ENCODE peak calls at places on chromosomes 13 and 19, in four cellular contexts. M is mammary epithelial cell, T is B cell, L is activated gamma-delta T cell treated with Interleukin-2 at 50 U/mL for 16 hours. S is an unnamed sample.

GRCh38 chr19:48872884-48873475 is 759 bp downstream of the PPP1R15A start:
- DNase-seq in L (peak), M (peak), T (peak), S (peak)

GRCh38 chr19:5782322-5782721 is 2.2 kb downstream of the PRR22 start:
- DNase-seq in M (no peak), L (no peak), T (no peak), S (no peak)

GRCh38 chr13:74450976-74451375 is 316.8 kb upstream of the KLF12 start:
- DNase-seq in L (no peak), T (no peak), M (peak), S (no peak)

GRCh38 chr19:9848060-9848459 is 12.9 kb downstream of the PIN1 start:
- DNase-seq in M (no peak), T (no peak), L (peak), S (no peak)

GRCh38 chr19:8251025-8251472 is 41.9 kb downstream of the CERS4 start:
- DNase-seq in M (peak), T (no peak), L (no peak), S (no peak)

GRCh38 chr13:26964278-26965057 is 203.9 kb upstream of the GPR12 start:
- DNase-seq in M (no peak), T (no peak), L (no peak), S (no peak)

GRCh38 chr13:23763328-23763727 is 125.9 kb downstream of the MIPEP start:
- DNase-seq in T (no peak), L (no peak), M (no peak), S (no peak)

GRCh38 chr13:91079190-91079589 is 268.3 kb upstream of the MIR17HG start:
- DNase-seq in M (no peak), T (no peak), L (no peak), S (no peak)

GRCh38 chr19:46376241-46377153 is 29.6 kb downstream of the PPP5C start:
- DNase-seq in L (no peak), M (no peak), T (no peak), S (no peak)

GRCh38 chr13:94020426-94020825 is 459.1 kb downstream of the DCT start:
- DNase-seq in L (no peak), M (no peak), T (no peak), S (no peak)

GRCh38 chr13:97975851-97976550 is 22.5 kb downstream of the IPO5 start:
- DNase-seq in T (peak), L (peak), M (peak), S (peak)

GRCh38 chr19:38151242-38151641 is 72.8 kb downstream of the DPF1 start:
- DNase-seq in T (no peak), L (no peak), M (no peak), S (no peak)

GRCh38 chr19:8924283-8924682 is 85.9 kb downstream of the MUC16 start:
- DNase-seq in L (no peak), M (no peak), T (no peak), S (no peak)

GRCh38 chr13:100387416-100387815 is 201.2 kb downstream of the GGACT start:
- DNase-seq in L (no peak), M (no peak), T (no peak), S (no peak)

GRCh38 chr13:45331981-45332830 is 8.8 kb downstream of the TPT1 start:
- DNase-seq in L (no peak), M (peak), T (no peak), S (no peak)

GRCh38 chr13:42864952-42865634 is 83.7 kb downstream of the FAM216B start:
- DNase-seq in T (no peak), L (no peak), M (no peak), S (no peak)

GRCh38 chr13:30049692-30050091 is 199.3 kb upstream of the UBL3 start:
- DNase-seq in T (no peak), L (no peak), M (peak), S (no peak)

GRCh38 chr19:28632357-28633076 is 580.4 kb downstream of the UQCRFS1 start:
- DNase-seq in T (no peak), L (peak), M (no peak), S (peak)

GRCh38 chr13:27273658-27274425 is 3.2 kb downstream of the RASL11A start:
- DNase-seq in L (no peak), M (no peak), T (no peak), S (no peak)

GRCh38 chr19:31256601-31256990 is 92.6 kb downstream of the TSHZ3 start:
- DNase-seq in M (no peak), T (no peak), L (no peak), S (no peak)

GRCh38 chr19:14138576-14139265 is 2.3 kb upstream of the ASF1B start:
- DNase-seq in T (no peak), M (no peak), L (no peak), S (no peak)

GRCh38 chr13:36131215-36131930 is at the start of gene DCLK1:
- DNase-seq in M (peak), L (no peak), T (no peak), S (no peak)

GRCh38 chr13:23703241-23703640 is 133.0 kb downstream of the TNFRSF19 start:
- DNase-seq in T (no peak), L (no peak), M (no peak), S (no peak)

S was measured in GM06990.